ENCODE peak calls at places on chromosomes 6 and 20, in nine cellular contexts. O is HT1080; J is GM12864; S is NCI-H1436; F is CD8-positive, alpha-beta memory T cell; N is GM12865; G is fibroblast of mammary gland; A is DMS153; C is NCI-H1694 treated with DMSO at 0.1 percent for 48 hours. Z is an unnamed sample.

GRCh38 chr20:664576-664975 is 11.0 kb downstream of the SCRT2 start:
- DNase-seq in O (no peak), J (no peak), S (no peak), F (no peak), N (no peak), G (no peak), A (no peak), C (no peak), Z (no peak)

GRCh38 chr20:8547035-8547649 is 415.1 kb downstream of the PLCB1 start:
- DNase-seq in O (no peak), J (no peak), S (no peak), F (no peak), N (no peak), G (no peak), A (no peak), C (no peak), Z (no peak)

GRCh38 chr6:142984386-142984785 is 39.4 kb upstream of the HIVEP2 start:
- DNase-seq in O (no peak), J (no peak), S (no peak), F (no peak), N (no peak), G (peak), A (no peak), C (no peak), Z (no peak)

GRCh38 chr20:10454135-10454750 is 19.1 kb downstream of the SLX4IP start:
- DNase-seq in O (no peak), J (no peak), S (no peak), F (no peak), N (no peak), G (no peak), A (no peak), C (no peak), Z (no peak)

GRCh38 chr6:106534564-106534982 is 94.7 kb downstream of the RTN4IP1 start:
- DNase-seq in O (peak), J (no peak), S (no peak), F (no peak), N (peak), G (no peak), A (no peak), C (no peak), Z (no peak)

GRCh38 chr6:25743868-25744267 is 10.7 kb upstream of the SLC17A4 start:
- DNase-seq in O (no peak), J (no peak), S (no peak), F (no peak), N (peak), G (no peak), A (no peak), C (no peak), Z (peak)

GRCh38 chr6:111850288-111850937 is 22.8 kb downstream of the FYN start:
- DNase-seq in O (no peak), J (no peak), S (no peak), F (no peak), N (peak), G (no peak), A (no peak), C (no peak), Z (no peak)

GRCh38 chr6:22613695-22614094 is 44.3 kb downstream of the HDGFL1 start:
- DNase-seq in O (peak), J (no peak), S (no peak), F (no peak), N (no peak), G (peak), A (no peak), C (no peak), Z (no peak)

Z was measured in small intestine.